ENCODE peak calls at places on chromosomes 12 and 14, in four cellular contexts. E is astrocyte, F is fibroblast of the aortic adventitia, M is OCI-LY7. B is an unnamed sample.

GRCh38 chr14:39243831-39244230 is 10.1 kb downstream of the MIA2 start:
- DNase-seq in M (no peak), E (no peak), F (no peak), B (no peak)

GRCh38 chr12:52495385-52495784 is 2.3 kb upstream of the KRT6A start:
- DNase-seq in F (peak; percentile 2), E (no peak), M (peak; percentile 18), B (peak; percentile 13)

GRCh38 chr12:120684523-120684932 is 2.4 kb upstream of the MLEC start:
- DNase-seq in M (no peak), F (no peak), E (no peak), B (peak; percentile 48)

GRCh38 chr12:106893451-106893850 is 62.3 kb upstream of the TMEM263 start:
- DNase-seq in F (no peak), M (no peak), E (peak; percentile 28), B (no peak)

GRCh38 chr12:118357327-118358007 is 15.2 kb downstream of the TAOK3 start:
- DNase-seq in M (peak; percentile 80), E (no peak), F (peak; percentile 74), B (peak; percentile 68)

GRCh38 chr14:61284001-61284400 is 2.9 kb upstream of the TMEM30B start:
- DNase-seq in M (no peak), E (no peak), F (no peak), B (no peak)

GRCh38 chr12:121955258-121956040 is 37.1 kb downstream of the CFAP251 start:
- DNase-seq in F (peak; percentile 47), M (peak; percentile 59), E (no peak), B (peak; percentile 29)

GRCh38 chr14:95562892-95563685 is 28.2 kb downstream of the GLRX5 start:
- DNase-seq in E (peak; percentile 4), F (peak; percentile 63), M (no peak), B (peak; percentile 15)

GRCh38 chr12:113802000-113802749 is 163.9 kb downstream of the RBM19 start:
- DNase-seq in E (no peak), M (no peak), F (no peak), B (no peak)

GRCh38 chr12:24561411-24561871 is 387.5 kb downstream of the BCAT1 start:
- DNase-seq in F (peak; percentile 26), M (no peak), E (peak; percentile 53), B (peak; percentile 7)

GRCh38 chr14:105126126-105126969 is 42.2 kb downstream of the JAG2 start:
- DNase-seq in F (no peak), E (no peak), M (no peak), B (no peak)

GRCh38 chr14:69237584-69237983 is 22.4 kb upstream of the GALNT16 start:
- DNase-seq in F (no peak), M (no peak), E (no peak), B (no peak)

GRCh38 chr12:23704992-23705943 is 244.2 kb downstream of the SOX5 start:
- DNase-seq in E (no peak), M (no peak), F (no peak), B (no peak)

GRCh38 chr12:104888892-104889291 is 69.2 kb downstream of the SLC41A2 start:
- DNase-seq in M (no peak), F (no peak), E (no peak), B (no peak)

GRCh38 chr12:113781415-113782198 is 184.5 kb downstream of the RBM19 start:
- DNase-seq in M (no peak), F (peak; percentile 65), E (peak; percentile 23), B (peak; percentile 25)

GRCh38 chr12:116402163-116402939 is 124.9 kb upstream of the MED13L start:
- DNase-seq in M (no peak), E (no peak), F (no peak), B (no peak)

GRCh38 chr12:54368016-54368708 is 3.9 kb upstream of the GPR84 start:
- DNase-seq in E (no peak), F (no peak), M (no peak), B (no peak)

GRCh38 chr12:104604995-104605675 is 148.4 kb downstream of the CHST11 start:
- DNase-seq in E (no peak), F (no peak), M (no peak), B (peak; percentile 24)

GRCh38 chr14:33857650-33858049 is 93.2 kb downstream of the EGLN3 start:
- DNase-seq in E (no peak), M (no peak), F (no peak), B (no peak)

GRCh38 chr14:91035855-91036254 is 24.6 kb downstream of the RPS6KA5 start:
- DNase-seq in F (no peak), E (no peak), M (no peak), B (no peak)

GRCh38 chr12:51793201-51793600 is 55.3 kb downstream of the FIGNL2 start:
- DNase-seq in E (peak; percentile 77), F (peak; percentile 19), M (no peak), B (peak; percentile 39)

GRCh38 chr14:54127526-54127925 is 170.9 kb upstream of the BMP4 start:
- DNase-seq in F (peak; percentile 70), E (peak; percentile 52), M (no peak), B (no peak)

GRCh38 chr12:67096533-67097318 is 172.4 kb upstream of the CAND1 start:
- DNase-seq in F (peak; percentile 13), E (peak; percentile 63), M (no peak), B (peak; percentile 12)

GRCh38 chr12:132140501-132140900 is 3.6 kb downstream of the DDX51 start:
- DNase-seq in M (no peak), E (no peak), F (no peak), B (no peak)

GRCh38 chr14:104390221-104390931 is 189.2 kb upstream of the C14orf180 start:
- DNase-seq in E (no peak), M (no peak), F (no peak), B (no peak)

GRCh38 chr14:54172114-54172513 is 215.5 kb upstream of the BMP4 start:
- DNase-seq in F (no peak), E (no peak), M (no peak), B (no peak)

GRCh38 chr12:58920956-58921861 is 905 bp upstream of the LRIG3 start:
- DNase-seq in M (no peak), E (no peak), F (no peak), B (no peak)

GRCh38 chr14:92728781-92729364 is 19.6 kb downstream of the LGMN start:
- DNase-seq in F (no peak), M (no peak), E (peak; percentile 53), B (no peak)

GRCh38 chr14:87667661-87668060 is 325.3 kb downstream of the GALC start:
- DNase-seq in M (no peak), F (no peak), E (peak; percentile 61), B (no peak)
- H3K4me3 ChIP-seq in M (no peak overlapping the region), F (no peak overlapping the region), E (no peak overlapping the region), B (no peak overlapping the region)

GRCh38 chr12:124487065-124487833 is 80.2 kb downstream of the NCOR2 start:
- DNase-seq in M (peak; percentile 27), E (no peak), F (no peak), B (no peak)

GRCh38 chr12:124484067-124484466 is 83.3 kb downstream of the NCOR2 start:
- DNase-seq in M (no peak), F (no peak), E (no peak), B (no peak)

GRCh38 chr12:124484526-124484953 is 82.9 kb downstream of the NCOR2 start:
- DNase-seq in E (no peak), F (no peak), M (peak; percentile 55), B (no peak)

GRCh38 chr12:124486346-124486963 is 81.0 kb downstream of the NCOR2 start:
- DNase-seq in E (no peak), F (no peak), M (no peak), B (no peak)

DNA sequence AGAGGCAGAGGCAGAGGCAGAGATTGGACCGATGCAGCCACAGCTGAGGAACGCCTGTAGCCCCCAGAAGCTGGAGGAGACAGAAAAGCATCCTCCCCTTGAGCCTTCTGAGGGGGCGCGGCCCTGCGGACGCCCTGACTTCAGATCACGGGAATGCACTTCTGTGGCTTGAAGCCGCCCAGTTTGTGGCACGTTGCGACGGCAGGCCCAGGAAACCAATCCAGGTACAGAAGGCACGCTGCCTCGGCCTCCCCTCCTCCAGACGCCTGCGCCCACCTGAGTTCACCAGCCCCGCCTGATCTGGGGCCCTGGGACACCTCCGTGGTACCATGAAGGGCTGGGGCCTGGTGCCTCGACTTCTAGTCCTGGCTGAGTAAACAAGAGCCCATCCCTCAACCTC is 82.0 kb downstream of the NCOR2 start:
- DNase-seq in F (no peak), M (no peak), E (no peak), B (no peak)
- TF ChIP-seq CTCF in F (no peak), M (no peak), E (no peak), B (no peak)

DNA sequence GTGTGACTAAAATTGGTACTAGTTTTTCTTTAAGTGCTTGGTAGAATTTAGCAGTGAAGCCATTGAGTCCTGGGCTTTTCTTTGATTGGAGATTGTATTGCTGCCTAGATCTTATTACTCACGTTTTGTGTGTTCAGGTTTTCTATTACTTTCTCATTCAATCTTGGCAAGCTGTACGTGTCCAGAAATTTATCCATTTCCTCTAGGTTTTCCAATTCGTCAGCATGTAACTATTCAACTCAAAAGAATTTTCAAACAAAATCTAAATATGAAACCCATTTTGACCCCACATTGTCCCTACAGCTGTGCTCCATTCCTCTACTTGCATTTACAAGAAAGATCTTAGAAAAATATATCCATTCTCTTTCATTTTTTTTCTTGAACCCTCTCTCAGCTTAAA is 1613.4 kb upstream of the SEL1L start:
- DNase-seq in F (no peak), E (no peak), M (no peak), B (no peak)
- H3K4me3 ChIP-seq in F (no peak overlapping the region), E (no peak overlapping the region), M (no peak overlapping the region), B (no peak overlapping the region)

GRCh38 chr12:79121486-79121885 is 256.9 kb downstream of the SYT1 start:
- DNase-seq in F (peak; percentile 18), M (peak; percentile 6), E (no peak), B (no peak)
- TF ChIP-seq CTCF in F (peak; percentile 46), M (peak; percentile 64), E (peak; percentile 35), B (peak; percentile 35)

GRCh38 chr12:119446459-119446858 is 111.9 kb downstream of the CCDC60 start:
- DNase-seq in M (no peak), F (no peak), E (peak; percentile 18), B (no peak)

GRCh38 chr12:119444462-119445044 is 110.0 kb downstream of the CCDC60 start:
- DNase-seq in E (peak; percentile 2), M (peak; percentile 57), F (peak; percentile 43), B (no peak)

GRCh38 chr12:119448737-119449136 is 114.2 kb downstream of the CCDC60 start:
- DNase-seq in E (no peak), M (no peak), F (no peak), B (no peak)

GRCh38 chr12:119447618-119448017 is 113.1 kb downstream of the CCDC60 start:
- DNase-seq in E (no peak), F (no peak), M (peak; percentile 3), B (no peak)
- H3K4me3 ChIP-seq in E (no peak overlapping the region), F (no peak overlapping the region), M (no peak overlapping the region), B (no peak overlapping the region)

GRCh38 chr12:39070775-39071174 is 165.4 kb upstream of the CPNE8 start:
- DNase-seq in E (no peak), M (no peak), F (no peak), B (no peak)
- TF ChIP-seq CTCF in E (no peak), M (no peak), F (no peak), B (no peak)